ENCODE peak calls at places on chromosomes 16 and 17, in four cellular contexts. One of them, this sample, is unnamed.

GRCh38 chr17:21167303-21167702 is 40.5 kb downstream of the DHRS7B start:
- DNase-seq in uterus: no peak
- DNase-seq in OCI-M1: no peak
- DNase-seq in HS-27A: no peak
- DNase-seq in this sample: no peak

GRCh38 chr17:73696251-73696650 is 52.0 kb upstream of the SDK2 start:
- DNase-seq in OCI-M1: no peak
- DNase-seq in HS-27A: no peak
- DNase-seq in uterus: no peak
- DNase-seq in this sample: no peak

GRCh38 chr17:39634384-39634871 is 2.5 kb upstream of the STARD3 start:
- DNase-seq in HS-27A: no peak
- DNase-seq in uterus: no peak
- DNase-seq in OCI-M1: peak; percentile 69
- DNase-seq in this sample: peak; percentile 54

GRCh38 chr17:21419299-21420239 is 43.4 kb downstream of the KCNJ12 start:
- DNase-seq in OCI-M1: no peak
- DNase-seq in HS-27A: no peak
- DNase-seq in uterus: no peak
- DNase-seq in this sample: no peak

GRCh38 chr17:40316571-40317344 is 7.8 kb downstream of the RARA start:
- DNase-seq in HS-27A: no peak
- DNase-seq in OCI-M1: no peak
- DNase-seq in uterus: peak; percentile 83
- DNase-seq in this sample: no peak

GRCh38 chr16:50021509-50021908 is 3.5 kb upstream of the CNEP1R1 start:
- DNase-seq in HS-27A: no peak
- DNase-seq in OCI-M1: peak; percentile 10
- DNase-seq in uterus: no peak
- DNase-seq in this sample: no peak

GRCh38 chr17:76481091-76481655 is 13.8 kb downstream of the AANAT start:
- DNase-seq in HS-27A: no peak
- DNase-seq in OCI-M1: no peak
- DNase-seq in uterus: no peak
- DNase-seq in this sample: no peak

GRCh38 chr16:14119799-14120198 is 48.7 kb downstream of the MRTFB start:
- DNase-seq in OCI-M1: no peak
- DNase-seq in uterus: no peak
- DNase-seq in HS-27A: no peak
- DNase-seq in this sample: no peak

GRCh38 chr16:4057439-4057877 is 58.8 kb downstream of the ADCY9 start:
- DNase-seq in OCI-M1: no peak
- DNase-seq in HS-27A: no peak
- DNase-seq in uterus: no peak
- DNase-seq in this sample: no peak

GRCh38 chr16:11329080-11329491 is 16.2 kb upstream of the RMI2 start:
- DNase-seq in uterus: no peak
- DNase-seq in HS-27A: no peak
- DNase-seq in OCI-M1: no peak
- DNase-seq in this sample: no peak

GRCh38 chr16:19411298-19411697 is 6.4 kb upstream of the TMC5 start:
- DNase-seq in uterus: no peak
- DNase-seq in HS-27A: no peak
- DNase-seq in OCI-M1: no peak
- DNase-seq in this sample: no peak

GRCh38 chr16:76197925-76198324 is 79.3 kb upstream of the CNTNAP4 start:
- DNase-seq in uterus: no peak
- DNase-seq in OCI-M1: no peak
- DNase-seq in HS-27A: no peak
- DNase-seq in this sample: no peak

GRCh38 chr17:28381141-28381825 is 9.8 kb downstream of the SARM1 start:
- DNase-seq in HS-27A: no peak
- DNase-seq in OCI-M1: no peak
- DNase-seq in uterus: no peak
- DNase-seq in this sample: peak; percentile 20

GRCh38 chr16:76518791-76519190 is 241.6 kb downstream of the CNTNAP4 start:
- DNase-seq in HS-27A: no peak
- DNase-seq in uterus: no peak
- DNase-seq in OCI-M1: no peak
- DNase-seq in this sample: no peak

GRCh38 chr17:56521439-56522141 is 71.9 kb upstream of the NOG start:
- DNase-seq in OCI-M1: no peak
- DNase-seq in HS-27A: no peak
- DNase-seq in uterus: no peak
- DNase-seq in this sample: no peak

GRCh38 chr17:67443931-67444597 is 67.0 kb downstream of the PITPNC1 start:
- DNase-seq in uterus: peak; percentile 42
- DNase-seq in OCI-M1: no peak
- DNase-seq in HS-27A: no peak
- DNase-seq in this sample: no peak

GRCh38 chr16:75758215-75758614 is 31.9 kb upstream of the CPHXL start:
- DNase-seq in uterus: no peak
- DNase-seq in HS-27A: no peak
- DNase-seq in OCI-M1: peak; percentile 36
- DNase-seq in this sample: no peak

This sample was measured in K562.